ENCODE peak calls at places on chromosomes 6 and 20, in ten cellular contexts. D is iPS-NIHi11; Z is cerebellar nuclear complex; K is hippocampal formation; U is activated effector memory CD4-positive, alpha-beta T cell treated with anti-CD3 and anti-CD28 coated beads, Interleukin-2, amount 50 U/mL, for 16 hours; Q is omental fat pad; B is GM23248; J is A172; Y is aorta; P is OCI-LY7. E is an unnamed sample.

GRCh38 chr20:46583411-46584214 is 33.2 kb upstream of the OCSTAMP start:
- DNase-seq in Y (peak), Z (no peak), P (no peak), Q (no peak), D (peak), U (no peak), K (peak), J (no peak), B (no peak), E (no peak)

GRCh38 chr6:101433141-101433540 is 39.6 kb downstream of the GRIK2 start:
- DNase-seq in Q (no peak), Y (no peak), K (no peak), J (no peak), B (no peak), Z (no peak), P (no peak), U (no peak), D (no peak), E (no peak)

GRCh38 chr20:63103402-63104311 is 96.9 kb upstream of the BHLHE23 start:
- DNase-seq in Z (no peak), D (no peak), P (no peak), J (no peak), Y (peak), K (no peak), Q (no peak), B (peak), U (peak), E (no peak)

GRCh38 chr6:31718294-31718693 is 3.1 kb downstream of the LY6G6D start:
- DNase-seq in B (no peak), K (no peak), J (no peak), Z (no peak), Y (no peak), U (no peak), D (peak), Q (no peak), P (no peak), E (no peak)

GRCh38 chr20:61092199-61092598 is 159.9 kb upstream of the CDH4 start:
- DNase-seq in K (no peak), Z (no peak), Y (peak), D (no peak), J (no peak), U (peak), Q (no peak), B (no peak), P (no peak), E (no peak)

GRCh38 chr6:19472168-19472567 is 365.0 kb upstream of the ID4 start:
- DNase-seq in Q (no peak), K (no peak), J (peak), D (no peak), U (no peak), Y (no peak), B (peak), Z (no peak), P (no peak), E (no peak)

GRCh38 chr20:24899153-24899552 is 49.9 kb upstream of the CST7 start:
- DNase-seq in P (peak), K (no peak), Z (no peak), Y (no peak), D (no peak), J (no peak), B (no peak), U (no peak), Q (no peak), E (no peak)

GRCh38 chr6:110999634-111000270 is 17.9 kb downstream of the RPF2 start:
- DNase-seq in J (peak), B (peak), U (no peak), Y (no peak), Z (no peak), K (no peak), D (no peak), P (peak), Q (no peak), E (peak)

GRCh38 chr6:56911847-56912246 is 43.1 kb upstream of the BEND6 start:
- DNase-seq in B (peak), P (no peak), D (no peak), U (no peak), Y (no peak), Z (no peak), Q (no peak), K (no peak), J (peak), E (no peak)

GRCh38 chr20:40467014-40467413 is 222.0 kb downstream of the MAFB start:
- DNase-seq in Q (no peak), U (no peak), B (no peak), Z (no peak), D (no peak), Y (no peak), J (no peak), K (no peak), P (no peak), E (peak)

GRCh38 chr6:105786890-105787655 is 299.1 kb upstream of the PRDM1 start:
- DNase-seq in U (no peak), P (no peak), D (no peak), K (no peak), Q (no peak), Y (no peak), J (no peak), B (no peak), Z (no peak), E (no peak)

GRCh38 chr6:10733863-10734262 is 11.0 kb downstream of the TMEM14C start:
- DNase-seq in Z (no peak), K (no peak), P (no peak), D (no peak), J (no peak), B (no peak), Q (no peak), U (no peak), Y (no peak), E (no peak)